ENCODE peak calls at places on chromosomes 3 and 15, in ten cellular contexts. One of them, this sample, is unnamed.

GRCh38 chr3:40118031-40118610 is 191.4 kb upstream of the EIF1B start:
- DNase-seq in bronchial epithelial cell: no peak
- DNase-seq in neuronal stem cell: no peak
- DNase-seq in fibroblast of lung: no peak
- DNase-seq in cardiac muscle cell: no peak
- DNase-seq in fibroblast of pulmonary artery: peak
- DNase-seq in coronary artery: no peak
- DNase-seq in transverse colon: no peak
- DNase-seq in DND-41: no peak
- DNase-seq in mesendoderm: no peak
- DNase-seq in this sample: no peak

GRCh38 chr3:9279959-9280358 is 30.5 kb upstream of the SRGAP3 start:
- DNase-seq in mesendoderm: peak
- DNase-seq in fibroblast of pulmonary artery: no peak
- DNase-seq in bronchial epithelial cell: peak
- DNase-seq in coronary artery: no peak
- DNase-seq in neuronal stem cell: peak
- DNase-seq in DND-41: no peak
- DNase-seq in fibroblast of lung: peak
- DNase-seq in cardiac muscle cell: no peak
- DNase-seq in transverse colon: no peak
- DNase-seq in this sample: no peak

GRCh38 chr3:29453278-29453961 is 172.5 kb downstream of the RBMS3 start:
- DNase-seq in neuronal stem cell: no peak
- DNase-seq in fibroblast of lung: no peak
- DNase-seq in bronchial epithelial cell: peak
- DNase-seq in coronary artery: no peak
- DNase-seq in transverse colon: peak
- DNase-seq in mesendoderm: peak
- DNase-seq in cardiac muscle cell: no peak
- DNase-seq in fibroblast of pulmonary artery: peak
- DNase-seq in DND-41: no peak
- DNase-seq in this sample: no peak

GRCh38 chr15:84816694-84817460 is at the start of gene ALPK3:
- DNase-seq in neuronal stem cell: peak
- DNase-seq in fibroblast of lung: peak
- DNase-seq in DND-41: no peak
- DNase-seq in transverse colon: peak
- DNase-seq in mesendoderm: peak
- DNase-seq in coronary artery: peak
- DNase-seq in cardiac muscle cell: peak
- DNase-seq in fibroblast of pulmonary artery: no peak
- DNase-seq in bronchial epithelial cell: no peak
- DNase-seq in this sample: no peak

GRCh38 chr3:79369306-79369705 is 398.5 kb downstream of the ROBO1 start:
- DNase-seq in DND-41: no peak
- DNase-seq in coronary artery: no peak
- DNase-seq in transverse colon: no peak
- DNase-seq in bronchial epithelial cell: no peak
- DNase-seq in neuronal stem cell: no peak
- DNase-seq in fibroblast of pulmonary artery: peak
- DNase-seq in mesendoderm: peak
- DNase-seq in fibroblast of lung: peak
- DNase-seq in cardiac muscle cell: peak
- DNase-seq in this sample: no peak

GRCh38 chr15:82047493-82048446 is 2.0 kb upstream of the MEX3B start:
- DNase-seq in coronary artery: peak
- DNase-seq in bronchial epithelial cell: peak
- DNase-seq in neuronal stem cell: no peak
- DNase-seq in fibroblast of pulmonary artery: peak
- DNase-seq in transverse colon: no peak
- DNase-seq in mesendoderm: peak
- DNase-seq in fibroblast of lung: peak
- DNase-seq in cardiac muscle cell: peak
- DNase-seq in DND-41: no peak
- DNase-seq in this sample: no peak

GRCh38 chr3:67655364-67656121 is 1.1 kb upstream of the SUCLG2 start:
- DNase-seq in neuronal stem cell: no peak
- DNase-seq in coronary artery: no peak
- DNase-seq in transverse colon: peak
- DNase-seq in fibroblast of lung: no peak
- DNase-seq in bronchial epithelial cell: no peak
- DNase-seq in fibroblast of pulmonary artery: no peak
- DNase-seq in cardiac muscle cell: no peak
- DNase-seq in DND-41: peak
- DNase-seq in mesendoderm: no peak
- DNase-seq in this sample: peak

GRCh38 chr3:116423945-116424344 is 21.3 kb downstream of the LSAMP start:
- DNase-seq in cardiac muscle cell: no peak
- DNase-seq in transverse colon: no peak
- DNase-seq in fibroblast of pulmonary artery: no peak
- DNase-seq in neuronal stem cell: no peak
- DNase-seq in fibroblast of lung: peak
- DNase-seq in DND-41: no peak
- DNase-seq in mesendoderm: no peak
- DNase-seq in bronchial epithelial cell: no peak
- DNase-seq in coronary artery: no peak
- DNase-seq in this sample: no peak

GRCh38 chr3:150921207-150921606 is 16.0 kb upstream of the MINDY4B start:
- DNase-seq in coronary artery: no peak
- DNase-seq in fibroblast of pulmonary artery: no peak
- DNase-seq in DND-41: no peak
- DNase-seq in fibroblast of lung: no peak
- DNase-seq in bronchial epithelial cell: peak
- DNase-seq in neuronal stem cell: no peak
- DNase-seq in transverse colon: no peak
- DNase-seq in cardiac muscle cell: no peak
- DNase-seq in mesendoderm: no peak
- DNase-seq in this sample: no peak

GRCh38 chr3:171770689-171771620 is 39.3 kb downstream of the PLD1 start:
- DNase-seq in DND-41: no peak
- DNase-seq in mesendoderm: peak
- DNase-seq in fibroblast of pulmonary artery: peak
- DNase-seq in neuronal stem cell: no peak
- DNase-seq in coronary artery: no peak
- DNase-seq in fibroblast of lung: peak
- DNase-seq in transverse colon: peak
- DNase-seq in bronchial epithelial cell: peak
- DNase-seq in cardiac muscle cell: peak
- DNase-seq in this sample: peak

GRCh38 chr15:38699633-38700230 is 135.1 kb upstream of the RASGRP1 start:
- DNase-seq in fibroblast of pulmonary artery: peak
- DNase-seq in DND-41: peak
- DNase-seq in coronary artery: no peak
- DNase-seq in mesendoderm: peak
- DNase-seq in transverse colon: peak
- DNase-seq in fibroblast of lung: peak
- DNase-seq in cardiac muscle cell: peak
- DNase-seq in neuronal stem cell: peak
- DNase-seq in bronchial epithelial cell: peak
- DNase-seq in this sample: peak

GRCh38 chr15:92290359-92290992 is 103.2 kb upstream of the ST8SIA2 start:
- DNase-seq in mesendoderm: no peak
- DNase-seq in cardiac muscle cell: no peak
- DNase-seq in DND-41: no peak
- DNase-seq in fibroblast of pulmonary artery: no peak
- DNase-seq in bronchial epithelial cell: no peak
- DNase-seq in neuronal stem cell: no peak
- DNase-seq in transverse colon: no peak
- DNase-seq in coronary artery: no peak
- DNase-seq in fibroblast of lung: no peak
- DNase-seq in this sample: no peak

GRCh38 chr15:92294759-92295158 is 98.9 kb upstream of the ST8SIA2 start:
- DNase-seq in fibroblast of pulmonary artery: no peak
- DNase-seq in neuronal stem cell: no peak
- DNase-seq in transverse colon: no peak
- DNase-seq in coronary artery: no peak
- DNase-seq in DND-41: peak
- DNase-seq in cardiac muscle cell: no peak
- DNase-seq in mesendoderm: no peak
- DNase-seq in bronchial epithelial cell: no peak
- DNase-seq in fibroblast of lung: no peak
- DNase-seq in this sample: no peak

GRCh38 chr15:92288755-92289154 is 104.9 kb upstream of the ST8SIA2 start:
- DNase-seq in DND-41: no peak
- DNase-seq in cardiac muscle cell: no peak
- DNase-seq in mesendoderm: no peak
- DNase-seq in coronary artery: no peak
- DNase-seq in neuronal stem cell: no peak
- DNase-seq in bronchial epithelial cell: no peak
- DNase-seq in transverse colon: no peak
- DNase-seq in fibroblast of lung: no peak
- DNase-seq in fibroblast of pulmonary artery: no peak
- DNase-seq in this sample: peak

GRCh38 chr15:92291900-92292299 is 101.8 kb upstream of the ST8SIA2 start:
- DNase-seq in fibroblast of lung: no peak
- DNase-seq in bronchial epithelial cell: no peak
- DNase-seq in fibroblast of pulmonary artery: no peak
- DNase-seq in mesendoderm: no peak
- DNase-seq in DND-41: no peak
- DNase-seq in coronary artery: no peak
- DNase-seq in transverse colon: no peak
- DNase-seq in cardiac muscle cell: no peak
- DNase-seq in neuronal stem cell: no peak
- DNase-seq in this sample: no peak
- H3K4me3 ChIP-seq in fibroblast of lung: no peak
- H3K4me3 ChIP-seq in bronchial epithelial cell: no peak
- H3K4me3 ChIP-seq in fibroblast of pulmonary artery: no peak
- H3K4me3 ChIP-seq in mesendoderm: no peak
- H3K4me3 ChIP-seq in DND-41: no peak
- H3K4me3 ChIP-seq in coronary artery: no peak
- H3K4me3 ChIP-seq in transverse colon: no peak
- H3K4me3 ChIP-seq in cardiac muscle cell: no peak
- H3K4me3 ChIP-seq in neuronal stem cell: no peak
- H3K4me3 ChIP-seq in this sample: no peak

DNA sequence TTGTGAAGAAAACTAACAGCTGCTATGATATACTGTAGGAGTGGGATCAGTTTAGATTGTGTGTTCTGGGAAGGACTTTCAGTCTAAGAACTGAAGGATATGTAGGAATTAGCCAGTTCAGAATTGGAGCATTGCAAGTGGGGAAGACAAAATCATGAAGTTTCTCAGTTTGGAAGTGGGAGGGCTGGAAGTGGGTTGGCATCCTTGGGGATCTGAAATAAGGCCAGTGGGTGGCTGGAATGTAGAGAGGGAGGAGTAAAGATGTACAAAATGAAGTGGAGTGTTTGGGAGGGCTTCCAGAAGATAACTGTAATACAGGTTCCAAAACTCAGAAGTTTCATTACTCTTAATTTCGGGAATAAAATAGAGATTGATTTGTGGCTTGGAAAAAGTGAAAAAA is 17.2 kb downstream of the SEC22A start:
- DNase-seq in bronchial epithelial cell: no peak
- DNase-seq in cardiac muscle cell: no peak
- DNase-seq in coronary artery: no peak
- DNase-seq in DND-41: no peak
- DNase-seq in fibroblast of pulmonary artery: no peak
- DNase-seq in neuronal stem cell: no peak
- DNase-seq in transverse colon: no peak
- DNase-seq in fibroblast of lung: no peak
- DNase-seq in mesendoderm: no peak
- DNase-seq in this sample: no peak
- H3K4me3 ChIP-seq in bronchial epithelial cell: no peak
- H3K4me3 ChIP-seq in cardiac muscle cell: no peak
- H3K4me3 ChIP-seq in coronary artery: no peak
- H3K4me3 ChIP-seq in DND-41: no peak
- H3K4me3 ChIP-seq in fibroblast of pulmonary artery: no peak
- H3K4me3 ChIP-seq in neuronal stem cell: no peak
- H3K4me3 ChIP-seq in transverse colon: no peak
- H3K4me3 ChIP-seq in fibroblast of lung: no peak
- H3K4me3 ChIP-seq in mesendoderm: no peak
- H3K4me3 ChIP-seq in this sample: no peak

DNA sequence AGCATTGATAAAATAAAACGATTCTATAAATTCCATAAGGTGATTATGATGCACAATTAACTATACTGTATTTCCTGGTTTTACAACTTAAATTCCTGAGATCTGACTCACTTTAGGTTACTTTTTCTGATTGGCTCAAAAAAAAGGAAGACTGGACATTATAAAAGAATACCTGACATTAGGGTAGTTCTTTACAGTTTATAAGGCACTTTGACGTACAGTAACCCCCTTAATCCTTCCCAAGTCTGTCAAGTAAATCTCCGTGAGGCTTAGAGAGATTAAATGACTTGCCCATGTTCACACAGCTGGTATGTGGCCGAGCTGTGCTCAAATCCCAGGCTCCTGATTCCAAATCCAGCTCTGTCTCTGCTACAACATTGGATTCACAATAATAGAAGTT is 1.0 kb upstream of the SLTM start:
- DNase-seq in DND-41: no peak
- DNase-seq in cardiac muscle cell: no peak
- DNase-seq in fibroblast of pulmonary artery: no peak
- DNase-seq in fibroblast of lung: no peak
- DNase-seq in coronary artery: no peak
- DNase-seq in transverse colon: no peak
- DNase-seq in bronchial epithelial cell: peak
- DNase-seq in neuronal stem cell: no peak
- DNase-seq in mesendoderm: no peak
- DNase-seq in this sample: no peak
- H3K4me3 ChIP-seq in DND-41: peak
- H3K4me3 ChIP-seq in cardiac muscle cell: peak
- H3K4me3 ChIP-seq in fibroblast of pulmonary artery: peak
- H3K4me3 ChIP-seq in fibroblast of lung: peak
- H3K4me3 ChIP-seq in coronary artery: peak
- H3K4me3 ChIP-seq in transverse colon: peak
- H3K4me3 ChIP-seq in bronchial epithelial cell: peak
- H3K4me3 ChIP-seq in neuronal stem cell: peak
- H3K4me3 ChIP-seq in mesendoderm: no peak
- H3K4me3 ChIP-seq in this sample: peak

GRCh38 chr3:129375099-129375498 is 53.3 kb downstream of the EFCAB12 start:
- DNase-seq in fibroblast of pulmonary artery: no peak
- DNase-seq in bronchial epithelial cell: no peak
- DNase-seq in fibroblast of lung: no peak
- DNase-seq in coronary artery: no peak
- DNase-seq in cardiac muscle cell: no peak
- DNase-seq in transverse colon: no peak
- DNase-seq in neuronal stem cell: no peak
- DNase-seq in DND-41: no peak
- DNase-seq in mesendoderm: no peak
- DNase-seq in this sample: no peak

GRCh38 chr3:129377615-129378014 is 50.8 kb downstream of the EFCAB12 start:
- DNase-seq in transverse colon: no peak
- DNase-seq in fibroblast of lung: no peak
- DNase-seq in DND-41: no peak
- DNase-seq in coronary artery: no peak
- DNase-seq in fibroblast of pulmonary artery: no peak
- DNase-seq in mesendoderm: no peak
- DNase-seq in bronchial epithelial cell: no peak
- DNase-seq in neuronal stem cell: no peak
- DNase-seq in cardiac muscle cell: no peak
- DNase-seq in this sample: no peak

GRCh38 chr3:129379582-129380358 is 48.7 kb downstream of the EFCAB12 start:
- DNase-seq in mesendoderm: no peak
- DNase-seq in coronary artery: no peak
- DNase-seq in fibroblast of pulmonary artery: no peak
- DNase-seq in transverse colon: no peak
- DNase-seq in cardiac muscle cell: no peak
- DNase-seq in neuronal stem cell: no peak
- DNase-seq in DND-41: no peak
- DNase-seq in fibroblast of lung: no peak
- DNase-seq in bronchial epithelial cell: no peak
- DNase-seq in this sample: no peak

GRCh38 chr3:129382366-129382765 is 46.1 kb downstream of the EFCAB12 start:
- DNase-seq in bronchial epithelial cell: no peak
- DNase-seq in fibroblast of lung: no peak
- DNase-seq in DND-41: no peak
- DNase-seq in coronary artery: no peak
- DNase-seq in cardiac muscle cell: no peak
- DNase-seq in fibroblast of pulmonary artery: no peak
- DNase-seq in mesendoderm: no peak
- DNase-seq in transverse colon: no peak
- DNase-seq in neuronal stem cell: no peak
- DNase-seq in this sample: no peak

GRCh38 chr3:129378949-129379348 is 49.5 kb downstream of the EFCAB12 start:
- DNase-seq in cardiac muscle cell: no peak
- DNase-seq in transverse colon: no peak
- DNase-seq in fibroblast of pulmonary artery: no peak
- DNase-seq in coronary artery: no peak
- DNase-seq in neuronal stem cell: no peak
- DNase-seq in mesendoderm: no peak
- DNase-seq in bronchial epithelial cell: no peak
- DNase-seq in fibroblast of lung: no peak
- DNase-seq in DND-41: no peak
- DNase-seq in this sample: no peak
- H3K4me3 ChIP-seq in cardiac muscle cell: no peak
- H3K4me3 ChIP-seq in transverse colon: no peak
- H3K4me3 ChIP-seq in fibroblast of pulmonary artery: no peak
- H3K4me3 ChIP-seq in coronary artery: no peak
- H3K4me3 ChIP-seq in neuronal stem cell: no peak
- H3K4me3 ChIP-seq in mesendoderm: no peak
- H3K4me3 ChIP-seq in bronchial epithelial cell: no peak
- H3K4me3 ChIP-seq in fibroblast of lung: no peak
- H3K4me3 ChIP-seq in DND-41: no peak
- H3K4me3 ChIP-seq in this sample: no peak